ENCODE peak calls at places on chromosomes 1 and 21, in nine cellular contexts. G, B, Z, K, L, C, I, P and J are unnamed samples.

GRCh38 chr1:27816921-27817630 is 13.5 kb upstream of the PPP1R8 start:
- DNase-seq in P (peak), K (no peak), I (no peak), B (no peak), L (no peak), G (no peak), C (no peak), Z (peak), J (no peak)

GRCh38 chr1:236416165-236416564 is 22.1 kb downstream of the EDARADD start:
- DNase-seq in G (no peak), K (peak), P (no peak), Z (no peak), B (no peak), C (no peak), L (no peak), I (no peak), J (no peak)

GRCh38 chr1:246801241-246802020 is 77.2 kb downstream of the SCCPDH start:
- DNase-seq in P (peak), G (no peak), C (no peak), K (no peak), I (no peak), Z (no peak), B (no peak), L (no peak), J (no peak)

GRCh38 chr1:6614019-6614952 is 755 bp downstream of the PHF13 start:
- DNase-seq in L (peak), Z (peak), B (peak), G (peak), C (peak), I (peak), P (no peak), K (no peak), J (peak)

GRCh38 chr1:162889989-162890388 is 29.0 kb upstream of the CCDC190 start:
- DNase-seq in B (no peak), I (no peak), Z (no peak), G (no peak), L (no peak), P (no peak), C (no peak), K (no peak), J (no peak)

GRCh38 chr1:6597777-6598131 is 4.9 kb downstream of the KLHL21 start:
- DNase-seq in P (no peak), Z (no peak), K (no peak), C (no peak), L (no peak), I (no peak), G (no peak), B (no peak), J (no peak)

GRCh38 chr1:71080782-71081696 is at the start of gene ZRANB2:
- DNase-seq in C (peak), I (peak), P (peak), Z (peak), G (peak), B (peak), K (peak), L (peak), J (peak)

GRCh38 chr1:64823691-64824476 is 79.0 kb downstream of the RAVER2 start:
- DNase-seq in C (peak), L (no peak), I (peak), P (peak), B (peak), Z (peak), K (peak), G (no peak), J (peak)

GRCh38 chr1:13871916-13872315 is 171.9 kb downstream of the PRDM2 start:
- DNase-seq in I (no peak), K (no peak), L (no peak), G (no peak), Z (no peak), P (no peak), B (no peak), C (no peak), J (no peak)

GRCh38 chr1:184771190-184771691 is 16.6 kb upstream of the EDEM3 start:
- DNase-seq in C (peak), K (no peak), G (no peak), P (no peak), L (no peak), B (no peak), Z (no peak), I (no peak), J (no peak)

GRCh38 chr1:200895801-200896570 is 1.3 kb downstream of the INAVA start:
- DNase-seq in K (no peak), I (no peak), C (no peak), L (no peak), G (no peak), Z (no peak), B (no peak), P (no peak), J (no peak)

GRCh38 chr1:1122078-1122811 is 6.4 kb upstream of the C1orf159 start:
- DNase-seq in I (peak), L (peak), G (peak), B (peak), P (peak), C (peak), Z (peak), K (peak), J (peak)

GRCh38 chr1:85692730-85693314 is 15.4 kb downstream of the ZNHIT6 start:
- DNase-seq in B (no peak), C (no peak), K (no peak), Z (no peak), G (no peak), P (peak), L (no peak), I (no peak), J (no peak)

GRCh38 chr1:10561497-10561896 is 86.7 kb downstream of the PEX14 start:
- DNase-seq in L (no peak), Z (no peak), C (no peak), K (no peak), I (no peak), G (no peak), B (no peak), P (no peak), J (no peak)

GRCh38 chr1:4699724-4700301 is 45.4 kb downstream of the AJAP1 start:
- DNase-seq in I (no peak), P (peak), K (no peak), C (no peak), B (no peak), L (no peak), G (no peak), Z (no peak), J (no peak)

GRCh38 chr1:47483651-47484050 is 45.8 kb downstream of the FOXD2 start:
- DNase-seq in Z (no peak), L (no peak), C (no peak), P (no peak), B (no peak), I (no peak), K (no peak), G (no peak), J (no peak)

GRCh38 chr1:223833948-223834347 is 11.8 kb downstream of the TP53BP2 start:
- DNase-seq in Z (no peak), G (no peak), C (no peak), B (no peak), K (no peak), L (no peak), I (no peak), P (no peak), J (no peak)

GRCh38 chr21:43362306-43362927 is 64.5 kb downstream of the SIK1 start:
- DNase-seq in G (no peak), Z (peak), P (peak), B (peak), I (peak), L (peak), C (peak), K (peak), J (peak)

GRCh38 chr1:115976062-115976899 is at the start of gene SLC22A15:
- DNase-seq in I (peak), P (no peak), K (no peak), C (peak), G (peak), Z (peak), B (peak), L (peak), J (peak)

GRCh38 chr1:2372551-2373490 is 18.5 kb downstream of the MORN1 start:
- DNase-seq in I (peak), P (no peak), B (peak), C (no peak), L (peak), G (no peak), Z (no peak), K (no peak), J (no peak)

GRCh38 chr1:204506969-204507316 is 9.3 kb upstream of the MDM4 start:
- DNase-seq in C (peak), B (peak), P (peak), L (no peak), I (peak), Z (peak), G (peak), K (peak), J (peak)

GRCh38 chr1:119090250-119090649 is 50.2 kb downstream of the WARS2 start:
- DNase-seq in P (no peak), Z (no peak), I (no peak), L (no peak), G (no peak), K (no peak), C (no peak), B (no peak), J (no peak)

GRCh38 chr21:41739011-41739410 is 27.8 kb downstream of the RIPK4 start:
- DNase-seq in P (no peak), I (no peak), C (no peak), G (no peak), L (no peak), B (no peak), Z (no peak), K (no peak), J (no peak)

GRCh38 chr1:55039342-55040082 is at the start of gene PCSK9:
- DNase-seq in L (no peak), C (peak), Z (peak), P (no peak), B (no peak), I (no peak), G (no peak), K (no peak), J (peak)

GRCh38 chr21:45887121-45887611 is 94.4 kb upstream of the COL6A1 start:
- DNase-seq in K (no peak), P (peak), G (no peak), L (peak), Z (no peak), C (no peak), B (peak), I (peak), J (no peak)

GRCh38 chr1:5670590-5671350 is 321.5 kb downstream of the NPHP4 start:
- DNase-seq in I (no peak), G (no peak), P (no peak), K (no peak), L (no peak), Z (no peak), C (no peak), B (no peak), J (no peak)

GRCh38 chr1:54352755-54353154 is 53.4 kb downstream of the SSBP3 start:
- DNase-seq in G (no peak), Z (no peak), K (no peak), B (no peak), C (no peak), I (no peak), P (no peak), L (no peak), J (no peak)

GRCh38 chr1:25948641-25949040 is 42.4 kb upstream of the STMN1 start:
- DNase-seq in G (no peak), C (no peak), K (no peak), B (no peak), Z (no peak), P (no peak), I (no peak), L (no peak), J (no peak)

GRCh38 chr1:157112186-157112867 is 12.7 kb upstream of the ETV3L start:
- DNase-seq in L (no peak), P (no peak), C (no peak), K (no peak), Z (no peak), B (no peak), I (peak), G (no peak), J (no peak)

GRCh38 chr1:93699676-93700168 is 18.1 kb upstream of the BCAR3 start:
- DNase-seq in C (no peak), Z (no peak), L (no peak), K (no peak), I (no peak), B (no peak), G (no peak), P (no peak), J (no peak)

GRCh38 chr1:244231572-244232315 is 180.7 kb downstream of the ZBTB18 start:
- DNase-seq in B (no peak), C (peak), I (no peak), Z (no peak), G (no peak), L (no peak), K (no peak), P (no peak), J (no peak)

GRCh38 chr1:181099152-181100014 is 10.9 kb downstream of the IER5 start:
- DNase-seq in P (no peak), K (no peak), Z (no peak), I (no peak), G (no peak), C (no peak), B (no peak), L (no peak), J (no peak)

GRCh38 chr1:27147842-27148518 is 6.9 kb downstream of the SLC9A1 start:
- DNase-seq in P (no peak), G (no peak), L (no peak), C (no peak), K (no peak), B (no peak), Z (no peak), I (no peak), J (no peak)

GRCh38 chr21:30552782-30553181 is 8.3 kb downstream of the KRTAP19-7 start:
- DNase-seq in Z (no peak), G (no peak), I (no peak), B (no peak), C (no peak), K (no peak), L (no peak), P (no peak), J (no peak)

GRCh38 chr1:53561488-53562115 is 102.4 kb downstream of the DMRTB1 start:
- DNase-seq in P (no peak), B (no peak), I (peak), C (no peak), Z (no peak), G (no peak), K (no peak), L (peak), J (no peak)

GRCh38 chr1:75870951-75871350 is 61.3 kb downstream of the ASB17 start:
- DNase-seq in P (no peak), G (no peak), Z (no peak), I (no peak), C (no peak), B (no peak), K (no peak), L (no peak), J (no peak)

GRCh38 chr1:234862944-234863515 is 253.1 kb upstream of the IRF2BP2 start:
- DNase-seq in B (peak), I (peak), K (no peak), P (peak), L (peak), C (peak), G (peak), Z (peak), J (peak)

GRCh38 chr1:25556791-25557476 is 13.5 kb downstream of the LDLRAP1 start:
- DNase-seq in L (no peak), P (no peak), Z (peak), G (no peak), I (no peak), B (no peak), C (no peak), K (no peak), J (no peak)

GRCh38 chr1:196317535-196318522 is 290.4 kb downstream of the KCNT2 start:
- DNase-seq in L (no peak), B (no peak), P (peak), I (no peak), Z (no peak), G (no peak), K (no peak), C (peak), J (peak)

DNA sequence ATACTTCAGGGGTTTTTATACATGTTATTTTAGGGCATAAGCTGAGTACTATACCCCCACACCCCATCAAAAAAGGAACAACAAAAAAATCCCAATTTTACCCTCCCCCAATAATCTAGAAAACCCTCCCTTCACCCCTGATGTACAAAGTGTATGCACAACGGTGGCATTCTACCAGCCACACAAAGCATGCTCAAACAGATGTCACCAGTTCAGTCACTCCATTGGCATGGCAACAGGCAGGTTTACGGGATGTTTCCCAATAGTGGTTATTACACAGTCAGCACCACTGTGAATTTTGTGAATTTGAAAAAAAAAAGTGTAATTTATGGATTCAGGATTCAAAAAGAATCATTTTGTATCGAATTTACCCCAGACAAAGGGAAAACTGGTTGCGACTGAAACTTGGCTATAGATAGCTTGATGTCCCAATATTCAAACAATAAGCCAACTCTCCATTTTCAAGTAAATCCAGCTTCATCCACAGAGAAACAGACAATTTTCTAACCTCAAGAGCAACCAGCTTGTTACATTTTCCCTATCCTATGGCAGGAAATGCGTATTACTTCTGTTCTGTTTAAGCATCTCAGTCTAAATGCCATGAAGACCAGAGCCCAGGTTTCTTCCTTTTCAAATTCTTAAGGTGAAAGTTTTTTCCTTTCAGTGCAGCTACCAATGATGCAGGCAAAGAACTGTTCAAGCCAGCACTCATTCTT is 34.0 kb upstream of the SLC45A3 start:
- DNase-seq in C (no peak), I (no peak), K (no peak), L (no peak), Z (no peak), B (no peak), P (no peak), G (no peak), J (no peak)
- H3K27ac ChIP-seq in C (peak), I (peak), K (no peak), L (no peak), Z (no peak), B (no peak), P (no peak), G (no peak), J (no peak)

DNA sequence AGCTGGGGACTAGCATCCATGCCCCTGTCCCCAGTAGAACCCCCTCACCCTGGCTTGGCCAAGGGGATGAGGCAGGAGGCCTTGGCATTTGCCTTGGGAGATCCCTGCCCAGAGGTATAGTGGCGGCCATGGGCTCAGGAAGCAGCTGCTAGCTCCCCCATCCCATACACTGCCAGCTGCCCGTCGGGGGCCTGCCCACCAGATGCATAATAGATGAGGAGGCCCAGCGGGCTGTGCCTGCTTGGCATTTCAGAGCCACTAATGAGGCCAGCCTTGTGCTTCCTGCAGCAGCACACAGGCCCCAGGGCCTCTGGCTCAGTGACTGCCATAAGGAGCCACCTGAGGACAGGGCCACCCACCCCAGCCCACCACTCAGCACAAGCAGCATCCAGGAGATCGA is 23.6 kb downstream of the RAP1GAP start:
- DNase-seq in L (no peak), G (no peak), P (no peak), I (no peak), K (no peak), C (no peak), B (no peak), Z (no peak), J (no peak)
- H3K27ac ChIP-seq in L (no peak), G (no peak), P (no peak), I (no peak), K (no peak), C (no peak), B (no peak), Z (no peak), J (no peak)

DNA sequence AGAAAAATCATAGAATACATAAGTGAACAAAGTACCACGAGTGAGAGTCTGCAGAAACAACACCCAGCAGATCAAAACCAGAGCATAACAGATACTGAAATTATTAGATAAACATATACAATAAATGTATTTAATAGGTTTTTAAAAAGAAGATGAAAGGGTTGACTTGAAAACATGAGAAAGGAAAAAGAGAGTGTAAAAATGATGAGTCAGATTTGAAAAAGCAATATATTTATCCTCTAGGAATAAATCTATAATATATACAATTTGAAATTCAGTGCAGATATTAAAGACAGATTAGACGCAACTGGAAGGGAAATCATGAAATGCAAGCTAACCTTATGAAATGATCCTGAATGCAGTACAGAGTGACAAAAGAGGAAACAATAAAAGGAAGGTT is 170.2 kb upstream of the RUNX1 start:
- DNase-seq in B (no peak), Z (no peak), C (no peak), K (no peak), L (no peak), I (no peak), G (no peak), P (no peak), J (no peak)
- H3K27ac ChIP-seq in B (no peak), Z (no peak), C (no peak), K (no peak), L (no peak), I (no peak), G (no peak), P (no peak), J (no peak)

DNA sequence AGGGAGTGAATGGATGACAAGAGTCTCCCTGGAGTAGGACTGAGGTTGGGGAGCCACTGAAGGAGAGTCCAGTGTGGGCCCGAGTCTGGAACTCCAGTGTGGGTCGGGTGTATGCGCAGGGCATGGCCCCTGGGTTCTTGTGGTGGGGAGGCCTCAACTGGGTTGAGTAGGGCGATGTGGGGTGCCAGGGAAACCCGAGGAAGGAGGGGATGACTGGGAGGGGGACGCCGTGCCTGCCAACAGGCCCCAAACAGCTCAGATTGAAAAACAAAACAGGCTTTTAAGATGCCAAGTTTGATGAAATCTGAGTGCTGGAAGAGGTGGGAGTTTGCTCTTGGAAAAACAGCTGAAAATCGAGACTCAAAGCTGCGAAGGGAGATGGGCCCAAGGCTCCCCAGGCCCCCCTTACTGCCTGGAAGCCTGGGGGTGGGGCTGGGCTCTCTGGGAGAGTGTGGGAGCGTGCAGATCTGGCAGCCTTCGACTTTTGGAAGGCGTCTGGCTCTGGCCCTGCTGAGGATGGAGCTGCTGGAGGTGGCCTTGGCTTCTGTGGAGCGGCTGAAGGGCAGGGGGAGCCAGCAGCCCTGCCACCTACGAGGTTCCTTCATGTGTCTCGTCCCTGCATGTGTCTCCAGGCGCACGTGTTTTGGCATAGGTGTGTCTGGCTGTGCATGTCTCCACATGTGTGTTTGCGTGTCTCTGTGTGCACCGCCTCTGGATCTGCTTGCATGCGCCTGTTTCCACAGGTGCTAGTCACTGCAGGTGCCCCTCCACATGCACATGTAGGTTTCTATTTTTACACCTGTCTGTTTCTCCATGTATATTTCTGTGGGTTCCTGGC is 33.3 kb downstream of the PTPRF start:
- DNase-seq in Z (no peak), B (no peak), C (no peak), L (no peak), G (no peak), I (no peak), P (no peak), K (no peak), J (peak)
- H3K27ac ChIP-seq in Z (no peak), B (no peak), C (no peak), L (no peak), G (peak), I (peak), P (no peak), K (no peak), J (no peak)